ENCODE peak calls at places on chromosomes 1 and 21, in nine cellular contexts. One of them, this sample, is unnamed.

GRCh38 chr1:220281159-220281574 is 8.9 kb upstream of the RAB3GAP2 start:
- DNase-seq in PC-9: no peak
- DNase-seq in stomach: no peak
- DNase-seq in neural progenitor cell: peak; percentile 21
- DNase-seq in fibroblast of lung: peak; percentile 28
- DNase-seq in Panc1: no peak
- DNase-seq in CD8-positive, alpha-beta T cell: no peak
- DNase-seq in pancreas: no peak
- DNase-seq in adrenal gland: no peak
- DNase-seq in this sample: no peak

GRCh38 chr1:156420209-156421061 is 51.4 kb downstream of the RHBG start:
- DNase-seq in PC-9: peak; percentile 23
- DNase-seq in stomach: no peak
- DNase-seq in neural progenitor cell: peak; percentile 54
- DNase-seq in fibroblast of lung: no peak
- DNase-seq in Panc1: no peak
- DNase-seq in CD8-positive, alpha-beta T cell: peak; percentile 54
- DNase-seq in pancreas: peak; percentile 70
- DNase-seq in adrenal gland: no peak
- DNase-seq in this sample: no peak

GRCh38 chr1:182604128-182604834 is at the start of gene RGS16:
- DNase-seq in PC-9: peak; percentile 80
- DNase-seq in stomach: peak; percentile 96
- DNase-seq in neural progenitor cell: peak; percentile 92
- DNase-seq in fibroblast of lung: peak; percentile 78
- DNase-seq in Panc1: no peak
- DNase-seq in CD8-positive, alpha-beta T cell: peak; percentile 84
- DNase-seq in pancreas: peak; percentile 97
- DNase-seq in adrenal gland: peak; percentile 96
- DNase-seq in this sample: peak; percentile 96

GRCh38 chr1:204867666-204868339 is 2.9 kb upstream of the NFASC start:
- DNase-seq in PC-9: no peak
- DNase-seq in stomach: no peak
- DNase-seq in neural progenitor cell: no peak
- DNase-seq in fibroblast of lung: no peak
- DNase-seq in Panc1: no peak
- DNase-seq in CD8-positive, alpha-beta T cell: no peak
- DNase-seq in pancreas: no peak
- DNase-seq in adrenal gland: peak; percentile 53
- DNase-seq in this sample: no peak

GRCh38 chr21:26130249-26130896 is 40.2 kb downstream of the APP start:
- DNase-seq in PC-9: no peak
- DNase-seq in stomach: no peak
- DNase-seq in neural progenitor cell: no peak
- DNase-seq in fibroblast of lung: peak; percentile 85
- DNase-seq in Panc1: no peak
- DNase-seq in CD8-positive, alpha-beta T cell: no peak
- DNase-seq in pancreas: no peak
- DNase-seq in adrenal gland: no peak
- DNase-seq in this sample: no peak

GRCh38 chr1:113756461-113756860 is 2.8 kb downstream of the PHTF1 start:
- DNase-seq in PC-9: no peak
- DNase-seq in stomach: no peak
- DNase-seq in neural progenitor cell: no peak
- DNase-seq in fibroblast of lung: no peak
- DNase-seq in Panc1: no peak
- DNase-seq in CD8-positive, alpha-beta T cell: no peak
- DNase-seq in pancreas: no peak
- DNase-seq in adrenal gland: no peak
- DNase-seq in this sample: no peak

GRCh38 chr1:33985656-33986055 is 121.8 kb downstream of the HMGB4 start:
- DNase-seq in PC-9: no peak
- DNase-seq in stomach: peak; percentile 65
- DNase-seq in neural progenitor cell: no peak
- DNase-seq in fibroblast of lung: peak; percentile 48
- DNase-seq in Panc1: no peak
- DNase-seq in CD8-positive, alpha-beta T cell: no peak
- DNase-seq in pancreas: no peak
- DNase-seq in adrenal gland: no peak
- DNase-seq in this sample: no peak

GRCh38 chr1:14699596-14699995 is 101.1 kb downstream of the KAZN start:
- DNase-seq in PC-9: no peak
- DNase-seq in stomach: no peak
- DNase-seq in neural progenitor cell: no peak
- DNase-seq in fibroblast of lung: no peak
- DNase-seq in Panc1: no peak
- DNase-seq in CD8-positive, alpha-beta T cell: no peak
- DNase-seq in pancreas: no peak
- DNase-seq in adrenal gland: no peak
- DNase-seq in this sample: no peak

GRCh38 chr1:32666866-32667566 is 16.0 kb downstream of the RBBP4 start:
- DNase-seq in PC-9: no peak
- DNase-seq in stomach: no peak
- DNase-seq in neural progenitor cell: no peak
- DNase-seq in fibroblast of lung: no peak
- DNase-seq in Panc1: no peak
- DNase-seq in CD8-positive, alpha-beta T cell: no peak
- DNase-seq in pancreas: no peak
- DNase-seq in adrenal gland: no peak
- DNase-seq in this sample: no peak

GRCh38 chr1:76576876-76577817 is 290.1 kb upstream of the ST6GALNAC5 start:
- DNase-seq in PC-9: no peak
- DNase-seq in stomach: no peak
- DNase-seq in neural progenitor cell: no peak
- DNase-seq in fibroblast of lung: no peak
- DNase-seq in Panc1: no peak
- DNase-seq in CD8-positive, alpha-beta T cell: no peak
- DNase-seq in pancreas: no peak
- DNase-seq in adrenal gland: no peak
- DNase-seq in this sample: no peak

GRCh38 chr1:116390195-116390594 is 17.2 kb downstream of the ATP1A1 start:
- DNase-seq in PC-9: no peak
- DNase-seq in stomach: no peak
- DNase-seq in neural progenitor cell: no peak
- DNase-seq in fibroblast of lung: no peak
- DNase-seq in Panc1: no peak
- DNase-seq in CD8-positive, alpha-beta T cell: peak; percentile 61
- DNase-seq in pancreas: no peak
- DNase-seq in adrenal gland: no peak
- DNase-seq in this sample: no peak

GRCh38 chr1:65265296-65266271 is 43.8 kb upstream of the DNAJC6 start:
- DNase-seq in PC-9: no peak
- DNase-seq in stomach: peak; percentile 53
- DNase-seq in neural progenitor cell: peak; percentile 89
- DNase-seq in fibroblast of lung: peak; percentile 32
- DNase-seq in Panc1: no peak
- DNase-seq in CD8-positive, alpha-beta T cell: peak; percentile 53
- DNase-seq in pancreas: peak; percentile 68
- DNase-seq in adrenal gland: peak; percentile 79
- DNase-seq in this sample: no peak

GRCh38 chr1:53541761-53542550 is 82.8 kb downstream of the DMRTB1 start:
- DNase-seq in PC-9: peak; percentile 68
- DNase-seq in stomach: no peak
- DNase-seq in neural progenitor cell: peak; percentile 54
- DNase-seq in fibroblast of lung: peak; percentile 91
- DNase-seq in Panc1: no peak
- DNase-seq in CD8-positive, alpha-beta T cell: peak; percentile 20
- DNase-seq in pancreas: peak; percentile 50
- DNase-seq in adrenal gland: peak; percentile 64
- DNase-seq in this sample: peak; percentile 52

DNA sequence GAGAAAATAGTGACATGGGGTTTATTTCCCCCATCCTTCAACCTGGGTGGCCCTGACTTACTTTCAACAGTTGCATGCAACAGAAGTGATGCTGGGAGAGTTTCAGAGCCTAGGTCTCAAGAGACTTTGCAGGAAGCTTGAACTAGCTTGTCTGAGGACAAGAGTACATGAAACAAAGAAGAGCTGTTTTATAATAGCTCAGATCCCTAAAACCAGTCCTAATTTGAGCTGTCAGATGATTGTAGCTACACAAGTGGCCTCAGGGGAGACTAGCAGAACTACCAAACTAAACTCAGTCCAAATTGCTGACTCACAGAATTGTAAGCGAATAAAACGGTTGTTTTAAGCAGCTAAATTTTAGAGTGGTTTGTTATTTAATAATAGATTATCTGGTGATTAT is 17.1 kb downstream of the RC3H1 start:
- DNase-seq in PC-9: no peak
- DNase-seq in stomach: no peak
- DNase-seq in neural progenitor cell: no peak
- DNase-seq in fibroblast of lung: no peak
- DNase-seq in Panc1: no peak
- DNase-seq in CD8-positive, alpha-beta T cell: no peak
- DNase-seq in pancreas: no peak
- DNase-seq in adrenal gland: no peak
- DNase-seq in this sample: no peak
- H3K4me1 ChIP-seq in PC-9: no peaks in the 10 kb centered on the region
- H3K4me1 ChIP-seq in stomach: peaks cover 78% of the 10 kb centered on the region
- H3K4me1 ChIP-seq in neural progenitor cell: no peaks in the 10 kb centered on the region
- H3K4me1 ChIP-seq in fibroblast of lung: peaks cover 6% of the 10 kb centered on the region
- H3K4me1 ChIP-seq in Panc1: no peaks in the 10 kb centered on the region
- H3K4me1 ChIP-seq in CD8-positive, alpha-beta T cell: peaks cover 13% of the 10 kb centered on the region
- H3K4me1 ChIP-seq in pancreas: no peaks in the 10 kb centered on the region
- H3K4me1 ChIP-seq in adrenal gland: peaks cover 75% of the 10 kb centered on the region
- H3K4me1 ChIP-seq in this sample: peaks cover 57% of the 10 kb centered on the region

GRCh38 chr1:27428316-27429028 is 36.0 kb downstream of the GPR3 start:
- DNase-seq in PC-9: no peak
- DNase-seq in stomach: no peak
- DNase-seq in neural progenitor cell: no peak
- DNase-seq in fibroblast of lung: no peak
- DNase-seq in Panc1: no peak
- DNase-seq in CD8-positive, alpha-beta T cell: no peak
- DNase-seq in pancreas: no peak
- DNase-seq in adrenal gland: peak; percentile 86
- DNase-seq in this sample: peak; percentile 33
- H3K4me1 ChIP-seq in PC-9: no peaks in the 10 kb centered on the region
- H3K4me1 ChIP-seq in stomach: peaks cover 94% of the 10 kb centered on the region
- H3K4me1 ChIP-seq in neural progenitor cell: peaks cover 14% of the 10 kb centered on the region
- H3K4me1 ChIP-seq in fibroblast of lung: peaks cover 22% of the 10 kb centered on the region
- H3K4me1 ChIP-seq in Panc1: peaks cover 2% of the 10 kb centered on the region
- H3K4me1 ChIP-seq in CD8-positive, alpha-beta T cell: peaks cover 75% of the 10 kb centered on the region
- H3K4me1 ChIP-seq in pancreas: peaks cover 25% of the 10 kb centered on the region
- H3K4me1 ChIP-seq in adrenal gland: peaks cover 84% of the 10 kb centered on the region
- H3K4me1 ChIP-seq in this sample: peaks cover 71% of the 10 kb centered on the region

DNA sequence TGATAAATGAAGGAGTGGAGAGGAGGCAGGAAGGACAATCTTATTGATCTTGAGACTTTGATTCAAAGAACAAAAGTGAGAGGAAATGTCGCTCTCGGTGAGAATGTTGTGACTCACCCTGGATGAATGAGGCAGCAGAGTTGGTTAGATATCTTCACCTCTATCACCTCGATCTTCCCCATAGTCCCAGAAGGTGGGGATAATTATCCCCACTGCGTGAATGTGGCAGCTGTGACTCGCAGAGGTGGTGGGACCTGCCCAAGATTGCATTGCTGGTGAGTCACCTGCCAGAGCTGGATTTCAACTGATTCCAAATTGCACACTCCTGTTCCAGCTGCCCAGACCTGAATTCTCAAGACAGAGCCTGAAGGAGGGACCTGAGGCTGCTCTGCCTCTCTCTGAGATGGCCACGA is 105.0 kb downstream of the MATN1 start:
- DNase-seq in PC-9: peak; percentile 84
- DNase-seq in stomach: no peak
- DNase-seq in neural progenitor cell: no peak
- DNase-seq in fibroblast of lung: peak; percentile 25
- DNase-seq in Panc1: no peak
- DNase-seq in CD8-positive, alpha-beta T cell: no peak
- DNase-seq in pancreas: no peak
- DNase-seq in adrenal gland: no peak
- DNase-seq in this sample: no peak
- H3K4me1 ChIP-seq in PC-9: peaks cover 37% of the 10 kb centered on the region
- H3K4me1 ChIP-seq in stomach: no peaks in the 10 kb centered on the region
- H3K4me1 ChIP-seq in neural progenitor cell: no peaks in the 10 kb centered on the region
- H3K4me1 ChIP-seq in fibroblast of lung: no peaks in the 10 kb centered on the region
- H3K4me1 ChIP-seq in Panc1: no peaks in the 10 kb centered on the region
- H3K4me1 ChIP-seq in CD8-positive, alpha-beta T cell: no peaks in the 10 kb centered on the region
- H3K4me1 ChIP-seq in pancreas: no peaks in the 10 kb centered on the region
- H3K4me1 ChIP-seq in adrenal gland: no peaks in the 10 kb centered on the region
- H3K4me1 ChIP-seq in this sample: no peaks in the 10 kb centered on the region

GRCh38 chr21:44924611-44925010 is 3.9 kb upstream of the ITGB2 start:
- DNase-seq in PC-9: no peak
- DNase-seq in stomach: no peak
- DNase-seq in neural progenitor cell: no peak
- DNase-seq in fibroblast of lung: no peak
- DNase-seq in Panc1: no peak
- DNase-seq in CD8-positive, alpha-beta T cell: peak; percentile 19
- DNase-seq in pancreas: no peak
- DNase-seq in adrenal gland: no peak
- DNase-seq in this sample: no peak

GRCh38 chr21:44927259-44927586 is 6.5 kb upstream of the ITGB2 start:
- DNase-seq in PC-9: no peak
- DNase-seq in stomach: no peak
- DNase-seq in neural progenitor cell: no peak
- DNase-seq in fibroblast of lung: no peak
- DNase-seq in Panc1: no peak
- DNase-seq in CD8-positive, alpha-beta T cell: peak; percentile 1
- DNase-seq in pancreas: no peak
- DNase-seq in adrenal gland: no peak
- DNase-seq in this sample: peak; percentile 44

GRCh38 chr21:44926364-44927101 is 5.8 kb upstream of the ITGB2 start:
- DNase-seq in PC-9: no peak
- DNase-seq in stomach: no peak
- DNase-seq in neural progenitor cell: no peak
- DNase-seq in fibroblast of lung: peak; percentile 64
- DNase-seq in Panc1: no peak
- DNase-seq in CD8-positive, alpha-beta T cell: peak; percentile 72
- DNase-seq in pancreas: no peak
- DNase-seq in adrenal gland: no peak
- DNase-seq in this sample: no peak

GRCh38 chr21:44923481-44924084 is 2.9 kb upstream of the ITGB2 start:
- DNase-seq in PC-9: no peak
- DNase-seq in stomach: no peak
- DNase-seq in neural progenitor cell: no peak
- DNase-seq in fibroblast of lung: no peak
- DNase-seq in Panc1: no peak
- DNase-seq in CD8-positive, alpha-beta T cell: no peak
- DNase-seq in pancreas: no peak
- DNase-seq in adrenal gland: no peak
- DNase-seq in this sample: no peak

DNA sequence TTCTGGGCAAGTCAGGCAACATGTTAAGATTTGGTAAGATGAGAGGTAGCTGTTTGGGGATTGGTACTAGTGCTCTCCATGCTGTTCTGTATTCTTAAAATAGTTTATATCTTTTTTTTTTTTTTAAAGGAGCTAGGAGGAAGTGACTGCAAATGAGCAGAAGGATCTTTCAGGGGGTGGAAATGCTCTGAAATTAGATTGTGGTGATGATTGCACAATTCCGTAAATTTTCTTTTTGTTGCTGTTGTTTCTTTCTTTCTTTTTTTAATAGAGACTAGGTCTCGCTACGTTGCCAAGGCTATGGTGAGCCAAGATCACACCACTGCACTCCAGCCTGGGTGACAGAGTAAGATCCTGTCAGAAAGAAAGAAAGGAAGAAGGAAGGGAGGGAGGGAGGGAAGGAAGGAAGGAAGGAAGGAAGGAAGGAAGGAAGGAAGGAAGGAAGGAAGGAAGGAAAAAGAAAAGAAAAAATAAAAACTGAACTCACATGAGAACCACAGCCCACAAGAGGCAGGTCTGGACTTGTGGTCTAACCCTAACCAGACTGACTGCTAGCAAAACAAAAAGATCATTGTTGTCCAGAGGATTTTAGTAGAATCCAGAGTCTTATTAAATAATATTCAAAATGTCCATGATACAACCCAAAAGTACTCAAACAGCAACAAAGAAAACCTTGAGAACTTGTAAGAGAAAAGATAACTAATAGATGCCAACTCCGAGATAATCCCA is 4.5 kb upstream of the ITGB2 start:
- DNase-seq in PC-9: no peak
- DNase-seq in stomach: no peak
- DNase-seq in neural progenitor cell: no peak
- DNase-seq in fibroblast of lung: peak; percentile 47
- DNase-seq in Panc1: no peak
- DNase-seq in CD8-positive, alpha-beta T cell: peak; percentile 16
- DNase-seq in pancreas: no peak
- DNase-seq in adrenal gland: no peak
- DNase-seq in this sample: no peak
- H3K4me1 ChIP-seq in PC-9: peaks cover 47% of the 10 kb centered on the region
- H3K4me1 ChIP-seq in stomach: peaks cover 15% of the 10 kb centered on the region
- H3K4me1 ChIP-seq in neural progenitor cell: peaks cover 12% of the 10 kb centered on the region
- H3K4me1 ChIP-seq in fibroblast of lung: peaks cover 9% of the 10 kb centered on the region
- H3K4me1 ChIP-seq in Panc1: peaks cover 22% of the 10 kb centered on the region
- H3K4me1 ChIP-seq in CD8-positive, alpha-beta T cell: peaks cover 83% of the 10 kb centered on the region
- H3K4me1 ChIP-seq in pancreas: no peaks in the 10 kb centered on the region
- H3K4me1 ChIP-seq in adrenal gland: peaks cover 13% of the 10 kb centered on the region
- H3K4me1 ChIP-seq in this sample: no peaks in the 10 kb centered on the region

This sample was measured in psoas muscle.